ENCODE peak calls at places on chromosomes 6 and 20, in eight cellular contexts. One of them, this sample, is unnamed.

GRCh38 chr20:38294334-38294592 is 9.7 kb upstream of the BPI start:
- DNase-seq in A549: no peak
- DNase-seq in psoas muscle: no peak
- DNase-seq in thyroid gland: no peak
- DNase-seq in Karpas-422: no peak
- DNase-seq in colonic mucosa: no peak
- DNase-seq in heart right ventricle: no peak
- DNase-seq in right lobe of liver: no peak
- DNase-seq in this sample: no peak

GRCh38 chr20:8366303-8366923 is 234.3 kb downstream of the PLCB1 start:
- DNase-seq in colonic mucosa: no peak
- DNase-seq in psoas muscle: no peak
- DNase-seq in Karpas-422: no peak
- DNase-seq in A549: no peak
- DNase-seq in thyroid gland: no peak
- DNase-seq in heart right ventricle: no peak
- DNase-seq in right lobe of liver: no peak
- DNase-seq in this sample: no peak

GRCh38 chr20:23744726-23745646 is 5.7 kb downstream of the CST1 start:
- DNase-seq in heart right ventricle: no peak
- DNase-seq in thyroid gland: no peak
- DNase-seq in colonic mucosa: no peak
- DNase-seq in A549: no peak
- DNase-seq in Karpas-422: no peak
- DNase-seq in right lobe of liver: no peak
- DNase-seq in psoas muscle: no peak
- DNase-seq in this sample: no peak

GRCh38 chr6:105317607-105318533 is 85.0 kb downstream of the PREP start:
- DNase-seq in psoas muscle: no peak
- DNase-seq in colonic mucosa: no peak
- DNase-seq in Karpas-422: no peak
- DNase-seq in thyroid gland: peak
- DNase-seq in heart right ventricle: no peak
- DNase-seq in right lobe of liver: no peak
- DNase-seq in A549: no peak
- DNase-seq in this sample: no peak

GRCh38 chr6:69994251-69994650 is 127.9 kb downstream of the COL19A1 start:
- DNase-seq in psoas muscle: no peak
- DNase-seq in A549: no peak
- DNase-seq in heart right ventricle: no peak
- DNase-seq in thyroid gland: no peak
- DNase-seq in Karpas-422: no peak
- DNase-seq in right lobe of liver: no peak
- DNase-seq in colonic mucosa: no peak
- DNase-seq in this sample: no peak

GRCh38 chr6:127207591-127208120 is 59.0 kb upstream of the RNF146 start:
- DNase-seq in colonic mucosa: no peak
- DNase-seq in A549: no peak
- DNase-seq in heart right ventricle: no peak
- DNase-seq in psoas muscle: no peak
- DNase-seq in Karpas-422: no peak
- DNase-seq in thyroid gland: no peak
- DNase-seq in right lobe of liver: no peak
- DNase-seq in this sample: no peak

GRCh38 chr20:36106606-36107005 is 47.9 kb upstream of the EPB41L1 start:
- DNase-seq in A549: no peak
- DNase-seq in colonic mucosa: no peak
- DNase-seq in psoas muscle: no peak
- DNase-seq in thyroid gland: peak
- DNase-seq in heart right ventricle: no peak
- DNase-seq in right lobe of liver: no peak
- DNase-seq in Karpas-422: no peak
- DNase-seq in this sample: peak

GRCh38 chr6:16239090-16239797 is 857 bp downstream of the GMPR start:
- DNase-seq in heart right ventricle: no peak
- DNase-seq in A549: no peak
- DNase-seq in thyroid gland: peak
- DNase-seq in Karpas-422: no peak
- DNase-seq in colonic mucosa: peak
- DNase-seq in right lobe of liver: peak
- DNase-seq in psoas muscle: peak
- DNase-seq in this sample: no peak

GRCh38 chr6:169639653-169640278 is 62.1 kb downstream of the WDR27 start:
- DNase-seq in psoas muscle: no peak
- DNase-seq in thyroid gland: no peak
- DNase-seq in A549: no peak
- DNase-seq in right lobe of liver: no peak
- DNase-seq in heart right ventricle: no peak
- DNase-seq in colonic mucosa: no peak
- DNase-seq in Karpas-422: no peak
- DNase-seq in this sample: no peak

GRCh38 chr6:51854876-51855275 is 232.5 kb downstream of the PKHD1 start:
- DNase-seq in psoas muscle: no peak
- DNase-seq in heart right ventricle: no peak
- DNase-seq in colonic mucosa: no peak
- DNase-seq in right lobe of liver: no peak
- DNase-seq in Karpas-422: no peak
- DNase-seq in thyroid gland: no peak
- DNase-seq in A549: no peak
- DNase-seq in this sample: peak

GRCh38 chr20:49794336-49795124 is 18.1 kb upstream of the SLC9A8 start:
- DNase-seq in heart right ventricle: no peak
- DNase-seq in A549: no peak
- DNase-seq in right lobe of liver: no peak
- DNase-seq in Karpas-422: no peak
- DNase-seq in thyroid gland: no peak
- DNase-seq in psoas muscle: no peak
- DNase-seq in colonic mucosa: peak
- DNase-seq in this sample: peak

GRCh38 chr6:51891784-51892183 is 195.6 kb downstream of the PKHD1 start:
- DNase-seq in psoas muscle: no peak
- DNase-seq in thyroid gland: no peak
- DNase-seq in colonic mucosa: no peak
- DNase-seq in right lobe of liver: no peak
- DNase-seq in A549: no peak
- DNase-seq in heart right ventricle: no peak
- DNase-seq in Karpas-422: no peak
- DNase-seq in this sample: no peak

GRCh38 chr6:90458353-90459224 is 128.3 kb downstream of the MAP3K7 start:
- DNase-seq in psoas muscle: no peak
- DNase-seq in heart right ventricle: peak
- DNase-seq in right lobe of liver: no peak
- DNase-seq in colonic mucosa: no peak
- DNase-seq in Karpas-422: peak
- DNase-seq in A549: no peak
- DNase-seq in thyroid gland: peak
- DNase-seq in this sample: no peak

GRCh38 chr20:59253325-59253724 is 47.1 kb upstream of the EDN3 start:
- DNase-seq in heart right ventricle: no peak
- DNase-seq in colonic mucosa: no peak
- DNase-seq in A549: no peak
- DNase-seq in Karpas-422: no peak
- DNase-seq in psoas muscle: no peak
- DNase-seq in thyroid gland: no peak
- DNase-seq in right lobe of liver: no peak
- DNase-seq in this sample: no peak

GRCh38 chr6:125073071-125073470 is 80.5 kb upstream of the TPD52L1 start:
- DNase-seq in colonic mucosa: no peak
- DNase-seq in right lobe of liver: no peak
- DNase-seq in A549: no peak
- DNase-seq in Karpas-422: no peak
- DNase-seq in thyroid gland: no peak
- DNase-seq in psoas muscle: no peak
- DNase-seq in heart right ventricle: no peak
- DNase-seq in this sample: no peak

GRCh38 chr6:170147832-170148708 is 142.8 kb downstream of the DLL1 start:
- DNase-seq in colonic mucosa: no peak
- DNase-seq in thyroid gland: no peak
- DNase-seq in right lobe of liver: peak
- DNase-seq in psoas muscle: no peak
- DNase-seq in A549: no peak
- DNase-seq in Karpas-422: no peak
- DNase-seq in heart right ventricle: no peak
- DNase-seq in this sample: peak

GRCh38 chr6:42224222-42225042 is 6.8 kb upstream of the MRPS10 start:
- DNase-seq in A549: peak
- DNase-seq in right lobe of liver: no peak
- DNase-seq in thyroid gland: no peak
- DNase-seq in Karpas-422: peak
- DNase-seq in colonic mucosa: no peak
- DNase-seq in heart right ventricle: no peak
- DNase-seq in psoas muscle: no peak
- DNase-seq in this sample: no peak

GRCh38 chr20:43507150-43508080 is at the start of gene L3MBTL1:
- DNase-seq in colonic mucosa: peak
- DNase-seq in psoas muscle: peak
- DNase-seq in thyroid gland: peak
- DNase-seq in right lobe of liver: peak
- DNase-seq in Karpas-422: no peak
- DNase-seq in heart right ventricle: no peak
- DNase-seq in A549: peak
- DNase-seq in this sample: peak

GRCh38 chr6:84271086-84271716 is 43.8 kb upstream of the CEP162 start:
- DNase-seq in heart right ventricle: no peak
- DNase-seq in colonic mucosa: no peak
- DNase-seq in Karpas-422: no peak
- DNase-seq in thyroid gland: no peak
- DNase-seq in right lobe of liver: no peak
- DNase-seq in psoas muscle: no peak
- DNase-seq in A549: no peak
- DNase-seq in this sample: no peak
- H3K27ac ChIP-seq in heart right ventricle: no peak
- H3K27ac ChIP-seq in colonic mucosa: no peak
- H3K27ac ChIP-seq in Karpas-422: no peak
- H3K27ac ChIP-seq in thyroid gland: no peak
- H3K27ac ChIP-seq in right lobe of liver: peak
- H3K27ac ChIP-seq in psoas muscle: no peak
- H3K27ac ChIP-seq in A549: no peak
- H3K27ac ChIP-seq in this sample: no peak

GRCh38 chr6:18207949-18208348 is 52.7 kb downstream of the KDM1B start:
- DNase-seq in right lobe of liver: no peak
- DNase-seq in colonic mucosa: no peak
- DNase-seq in A549: no peak
- DNase-seq in psoas muscle: no peak
- DNase-seq in Karpas-422: no peak
- DNase-seq in thyroid gland: no peak
- DNase-seq in heart right ventricle: no peak
- DNase-seq in this sample: no peak

GRCh38 chr6:18211338-18211737 is 53.0 kb downstream of the DEK start:
- DNase-seq in A549: no peak
- DNase-seq in heart right ventricle: no peak
- DNase-seq in psoas muscle: no peak
- DNase-seq in right lobe of liver: no peak
- DNase-seq in Karpas-422: peak
- DNase-seq in thyroid gland: no peak
- DNase-seq in colonic mucosa: no peak
- DNase-seq in this sample: no peak

GRCh38 chr6:18207438-18207837 is 52.2 kb downstream of the KDM1B start:
- DNase-seq in heart right ventricle: no peak
- DNase-seq in Karpas-422: no peak
- DNase-seq in thyroid gland: peak
- DNase-seq in colonic mucosa: no peak
- DNase-seq in A549: no peak
- DNase-seq in psoas muscle: no peak
- DNase-seq in right lobe of liver: no peak
- DNase-seq in this sample: no peak

GRCh38 chr6:18210707-18211106 is 53.6 kb downstream of the DEK start:
- DNase-seq in right lobe of liver: no peak
- DNase-seq in Karpas-422: no peak
- DNase-seq in A549: no peak
- DNase-seq in colonic mucosa: no peak
- DNase-seq in thyroid gland: peak
- DNase-seq in psoas muscle: no peak
- DNase-seq in heart right ventricle: no peak
- DNase-seq in this sample: no peak

DNA sequence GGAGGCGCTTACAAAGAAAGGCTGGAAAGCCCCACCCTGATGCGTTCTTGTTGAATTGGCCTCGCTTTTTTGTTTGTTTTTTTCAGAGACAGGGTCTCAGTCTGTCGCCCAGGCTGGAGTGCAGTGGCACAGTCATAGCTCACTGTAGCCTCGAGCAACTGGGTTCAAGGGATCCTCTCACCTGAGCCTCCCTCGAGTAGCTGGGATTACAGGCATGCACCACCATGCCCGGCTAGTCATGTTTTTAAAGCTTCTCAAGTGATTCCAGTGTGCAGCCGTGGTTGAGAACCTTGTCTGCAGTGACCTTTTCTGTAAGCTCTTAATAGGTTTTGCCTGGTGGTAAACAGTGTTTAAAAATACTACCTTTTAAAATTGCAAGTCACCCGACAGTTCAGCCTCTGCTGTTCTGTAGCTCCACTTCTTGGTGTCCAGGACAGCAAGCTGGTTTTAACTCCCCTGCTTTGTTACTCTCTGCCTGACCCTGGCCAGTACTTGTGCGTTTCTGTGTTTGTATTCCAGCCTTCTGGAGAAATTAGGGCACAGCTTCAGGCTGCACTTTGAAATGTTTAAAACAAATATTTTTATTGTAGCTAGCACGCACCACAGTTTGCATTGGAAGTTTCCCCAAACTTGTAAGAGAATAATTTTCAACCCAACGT is 54.4 kb downstream of the KDM1B start:
- DNase-seq in psoas muscle: no peak
- DNase-seq in thyroid gland: peak
- DNase-seq in A549: no peak
- DNase-seq in Karpas-422: no peak
- DNase-seq in right lobe of liver: no peak
- DNase-seq in heart right ventricle: no peak
- DNase-seq in colonic mucosa: no peak
- DNase-seq in this sample: no peak
- H3K27ac ChIP-seq in psoas muscle: no peak
- H3K27ac ChIP-seq in thyroid gland: peak
- H3K27ac ChIP-seq in A549: no peak
- H3K27ac ChIP-seq in Karpas-422: no peak
- H3K27ac ChIP-seq in right lobe of liver: peak
- H3K27ac ChIP-seq in heart right ventricle: peak
- H3K27ac ChIP-seq in colonic mucosa: no peak
- H3K27ac ChIP-seq in this sample: no peak

DNA sequence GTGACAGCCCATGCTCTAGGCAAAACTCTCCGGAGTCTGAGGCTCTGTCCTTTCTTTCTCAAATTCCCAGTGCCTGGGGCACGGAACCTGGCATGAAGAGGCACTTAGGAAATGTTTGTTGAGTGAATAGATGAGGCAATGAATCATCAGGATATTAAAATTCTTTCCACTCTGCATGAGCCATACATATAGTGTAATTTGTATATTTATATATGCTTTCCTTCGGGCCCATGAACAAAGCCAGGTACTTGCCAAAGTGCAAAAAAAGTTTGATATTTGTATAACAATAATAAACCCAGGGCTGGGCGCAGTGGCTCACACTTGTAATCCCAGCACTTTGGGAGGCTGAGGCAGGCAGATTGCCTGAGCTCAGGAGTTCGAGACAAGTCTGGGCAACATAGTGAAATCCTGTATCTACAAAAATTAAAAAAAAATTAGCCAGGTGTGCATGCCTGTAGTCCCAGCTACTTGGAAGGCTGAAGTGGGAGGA is 212.3 kb upstream of the ZNF217 start:
- DNase-seq in right lobe of liver: no peak
- DNase-seq in thyroid gland: no peak
- DNase-seq in Karpas-422: no peak
- DNase-seq in heart right ventricle: no peak
- DNase-seq in A549: peak
- DNase-seq in psoas muscle: no peak
- DNase-seq in colonic mucosa: peak
- DNase-seq in this sample: no peak
- H3K27ac ChIP-seq in right lobe of liver: no peak
- H3K27ac ChIP-seq in thyroid gland: no peak
- H3K27ac ChIP-seq in Karpas-422: no peak
- H3K27ac ChIP-seq in heart right ventricle: no peak
- H3K27ac ChIP-seq in A549: peak
- H3K27ac ChIP-seq in psoas muscle: no peak
- H3K27ac ChIP-seq in colonic mucosa: peak
- H3K27ac ChIP-seq in this sample: no peak

GRCh38 chr6:21801786-21802610 is 208.4 kb downstream of the SOX4 start:
- DNase-seq in Karpas-422: no peak
- DNase-seq in psoas muscle: no peak
- DNase-seq in thyroid gland: no peak
- DNase-seq in right lobe of liver: no peak
- DNase-seq in A549: no peak
- DNase-seq in colonic mucosa: no peak
- DNase-seq in heart right ventricle: no peak
- DNase-seq in this sample: no peak
- H3K27ac ChIP-seq in Karpas-422: no peak
- H3K27ac ChIP-seq in psoas muscle: no peak
- H3K27ac ChIP-seq in thyroid gland: no peak
- H3K27ac ChIP-seq in right lobe of liver: no peak
- H3K27ac ChIP-seq in A549: peak
- H3K27ac ChIP-seq in colonic mucosa: no peak
- H3K27ac ChIP-seq in heart right ventricle: peak
- H3K27ac ChIP-seq in this sample: no peak

This sample was measured in left lung.